ENCODE peak calls at places on chromosomes 4 and X, in seven cellular contexts. K, S, T, J, M, W and O are unnamed samples.

GRCh38 chr4:156792462-156793085 is 179.0 kb downstream of the PDGFC start:
- DNase-seq in K (no peak), S (no peak), T (no peak), J (no peak), M (no peak), W (no peak), O (no peak)

GRCh38 chr4:145501051-145501660 is 19.5 kb downstream of the SMAD1 start:
- DNase-seq in K (no peak), S (no peak), T (no peak), J (no peak), M (no peak), W (no peak), O (no peak)

GRCh38 chr4:52914051-52914605 is 52.0 kb downstream of the RASL11B start:
- DNase-seq in K (no peak), S (no peak), T (no peak), J (no peak), M (peak; percentile 91), W (peak; percentile 76), O (no peak)

GRCh38 chr4:138938371-138938699 is 77.2 kb upstream of the NOCT start:
- DNase-seq in K (no peak), S (no peak), T (no peak), J (no peak), M (peak; percentile 63), W (peak; percentile 43), O (no peak)

GRCh38 chrX:9515973-9516538 is 51.2 kb downstream of the TBL1X start:
- DNase-seq in K (no peak), S (peak; percentile 48), T (no peak), J (no peak), M (no peak), W (no peak), O (no peak)

GRCh38 chr4:40918330-40918729 is 168.6 kb downstream of the NSUN7 start:
- DNase-seq in K (no peak), S (no peak), T (no peak), J (peak; percentile 56), M (peak; percentile 87), W (peak; percentile 83), O (no peak)

GRCh38 chr4:138798404-138798803 is 217.2 kb upstream of the NOCT start:
- DNase-seq in K (no peak), S (no peak), T (no peak), J (no peak), M (no peak), W (no peak), O (no peak)

GRCh38 chr4:140223056-140223810 is 69.2 kb upstream of the MAML3 start:
- DNase-seq in K (no peak), S (no peak), T (no peak), J (no peak), M (peak; percentile 55), W (peak; percentile 55), O (no peak)

GRCh38 chr4:6263541-6264540 is 5.8 kb upstream of the WFS1 start:
- DNase-seq in K (peak; percentile 39), S (no peak), T (peak; percentile 61), J (no peak), M (peak; percentile 55), W (peak; percentile 50), O (no peak)

GRCh38 chr4:47863486-47863885 is 25.6 kb upstream of the CORIN start:
- DNase-seq in K (no peak), S (no peak), T (no peak), J (no peak), M (no peak), W (no peak), O (no peak)

GRCh38 chrX:45767021-45767491 is 566.4 kb upstream of the DIPK2B start:
- DNase-seq in K (no peak), S (no peak), T (no peak), J (no peak), M (peak; percentile 55), W (peak; percentile 56), O (no peak)

GRCh38 chr4:153407906-153408305 is 58.3 kb upstream of the TMEM131L start:
- DNase-seq in K (no peak), S (no peak), T (no peak), J (no peak), M (no peak), W (no peak), O (no peak)

GRCh38 chr4:140053185-140053584 is 100.8 kb downstream of the MAML3 start:
- DNase-seq in K (no peak), S (no peak), T (no peak), J (no peak), M (no peak), W (no peak), O (no peak)

GRCh38 chr4:56909083-56909981 is 1.6 kb downstream of the REST start:
- DNase-seq in K (peak; percentile 79), S (peak; percentile 72), T (peak; percentile 53), J (no peak), M (peak; percentile 49), W (peak; percentile 55), O (no peak)

GRCh38 chr4:122104184-122104583 is 47.9 kb upstream of the BLTP1 start:
- DNase-seq in K (no peak), S (no peak), T (no peak), J (no peak), M (no peak), W (no peak), O (no peak)

GRCh38 chr4:88109123-88109864 is 49.1 kb downstream of the ABCG2 start:
- DNase-seq in K (no peak), S (no peak), T (no peak), J (no peak), M (no peak), W (no peak), O (no peak)

DNA sequence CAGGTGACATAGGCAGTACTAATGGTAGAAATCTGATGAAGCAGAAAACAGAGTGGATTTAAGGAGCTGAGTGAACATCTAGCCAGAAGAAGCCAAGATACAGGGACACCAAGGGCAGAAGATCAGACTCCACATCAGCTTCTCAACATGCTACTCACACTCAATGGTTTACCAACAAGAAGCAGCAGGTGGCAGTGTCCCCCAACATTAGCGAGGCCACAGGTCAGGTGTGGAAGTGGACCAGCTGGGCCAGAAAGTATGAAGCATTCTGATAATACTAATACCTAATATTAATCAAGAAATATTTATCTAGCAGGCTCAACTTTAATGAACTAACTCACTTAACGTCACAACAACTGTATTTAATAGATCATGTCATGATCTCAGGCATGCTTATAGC is 73.4 kb upstream of the TTC29 start:
- DNase-seq in K (no peak), S (no peak), T (peak; percentile 74), J (no peak), M (peak; percentile 63), W (peak; percentile 55), O (no peak)
- TF ChIP-seq CTCF in K (no peak), S (peak; percentile 68), T (peak; percentile 48), J (peak; percentile 71), M (peak; percentile 66), W (peak; percentile 89), O (peak; percentile 63)

GRCh38 chrX:76550016-76550415 is 122.5 kb downstream of the MAGEE1 start:
- DNase-seq in K (no peak), S (no peak), T (no peak), J (no peak), M (no peak), W (no peak), O (no peak)

GRCh38 chrX:76555269-76555668 is 127.8 kb downstream of the MAGEE1 start:
- DNase-seq in K (no peak), S (no peak), T (no peak), J (no peak), M (no peak), W (no peak), O (no peak)

DNA sequence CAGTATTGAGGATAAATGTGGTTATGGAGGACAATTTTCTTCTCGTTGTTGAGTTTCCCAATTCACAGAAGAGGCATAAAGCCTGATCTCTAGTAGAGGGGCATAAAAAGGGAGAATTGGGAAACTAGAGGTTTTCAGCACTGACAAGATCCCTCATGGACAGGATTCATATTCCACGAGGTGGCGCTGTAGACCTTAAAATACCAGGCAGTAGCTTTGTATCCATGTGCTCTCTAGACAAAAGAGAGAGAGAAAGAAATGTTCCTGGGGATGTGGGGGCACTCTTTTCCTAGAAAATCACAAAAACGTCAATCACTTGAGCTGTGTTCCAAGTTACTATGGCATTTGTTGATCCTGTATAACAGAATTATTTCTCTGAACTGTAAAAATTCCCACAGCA is 128.3 kb downstream of the MAGEE1 start:
- DNase-seq in K (no peak), S (no peak), T (peak; percentile 58), J (no peak), M (peak; percentile 32), W (peak; percentile 0), O (no peak)
- TF ChIP-seq CTCF in K (no peak), S (peak; percentile 25), T (peak; percentile 37), J (no peak), M (peak; percentile 16), W (peak; percentile 35), O (peak; percentile 26)

GRCh38 chr4:141860974-141861373 is 224.6 kb downstream of the IL15 start:
- DNase-seq in K (no peak), S (no peak), T (no peak), J (no peak), M (no peak), W (no peak), O (no peak)
- TF ChIP-seq CTCF in K (no peak), S (no peak), T (no peak), J (no peak), M (no peak), W (peak; percentile 20), O (no peak)

DNA sequence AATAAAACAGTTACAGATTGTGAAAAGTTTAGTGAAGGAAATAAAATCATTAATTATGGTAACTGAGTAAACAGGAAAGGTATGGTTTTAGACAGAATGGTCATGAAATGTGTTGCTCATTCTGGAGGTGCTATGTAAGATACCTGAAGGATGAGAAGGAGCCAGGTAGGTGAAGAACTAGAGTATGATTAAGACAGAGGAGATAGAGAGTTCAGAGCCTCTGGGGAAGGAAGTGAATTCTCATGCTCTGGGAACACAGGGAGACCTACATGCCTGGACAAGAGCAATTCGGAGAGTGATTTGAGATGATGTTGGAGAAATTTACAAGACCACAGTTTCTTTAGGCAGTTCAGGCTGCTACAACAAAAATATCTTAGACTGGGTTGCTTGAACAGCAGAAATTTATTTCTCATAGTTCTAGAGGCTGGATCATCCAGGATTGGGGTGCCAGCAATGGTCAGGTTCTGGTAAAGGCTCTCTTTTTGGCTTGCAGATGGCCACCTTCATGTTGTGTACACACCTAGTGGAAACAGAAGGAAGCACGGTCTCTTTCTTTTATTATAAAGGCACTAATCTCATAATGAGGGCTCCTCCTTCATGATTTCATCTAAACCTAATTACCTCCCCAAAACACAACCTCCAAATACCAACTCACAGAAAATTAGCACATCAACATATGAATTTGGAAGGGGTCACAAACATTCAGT is 1416.1 kb downstream of the PCDH7 start:
- DNase-seq in K (no peak), S (no peak), T (no peak), J (no peak), M (no peak), W (no peak), O (no peak)
- TF ChIP-seq CTCF in K (no peak), S (no peak), T (no peak), J (no peak), M (no peak), W (no peak), O (no peak)